ENCODE peak calls at places on chromosomes 3 and 15, in four cellular contexts. N, P, R and E are unnamed samples.

GRCh38 chr3:136078421-136079364 is 113.2 kb downstream of the PPP2R3A start:
- DNase-seq in N (no peak), P (no peak), R (peak; percentile 23), E (no peak)

GRCh38 chr15:90889313-90889730 is 5.0 kb downstream of the FES start:
- DNase-seq in N (no peak), P (no peak), R (no peak), E (no peak)

GRCh38 chr3:29203846-29204245 is 77.0 kb upstream of the RBMS3 start:
- DNase-seq in N (no peak), P (no peak), R (no peak), E (no peak)

GRCh38 chr15:64046347-64047153 is at the start of gene DAPK2:
- DNase-seq in N (peak; percentile 86), P (peak; percentile 68), R (peak; percentile 85), E (peak; percentile 9)

GRCh38 chr3:178777718-178778411 is 241.6 kb downstream of the KCNMB2 start:
- DNase-seq in N (no peak), P (no peak), R (no peak), E (peak; percentile 54)

GRCh38 chr3:104279617-104280016 is 1087.1 kb upstream of the ALCAM start:
- DNase-seq in N (no peak), P (no peak), R (no peak), E (peak; percentile 63)

GRCh38 chr15:51038258-51039042 is 56.3 kb downstream of the TNFAIP8L3 start:
- DNase-seq in N (no peak), P (no peak), R (no peak), E (no peak)

GRCh38 chr3:180036678-180037455 is at the start of gene PEX5L:
- DNase-seq in N (peak; percentile 91), P (peak; percentile 10), R (peak; percentile 91), E (peak; percentile 7)

GRCh38 chr3:139306078-139306477 is 37.7 kb upstream of the MRPS22 start:
- DNase-seq in N (no peak), P (no peak), R (no peak), E (no peak)

GRCh38 chr3:188594137-188594536 is 440.2 kb downstream of the LPP start:
- DNase-seq in N (no peak), P (no peak), R (peak; percentile 6), E (peak; percentile 58)

GRCh38 chr3:49671291-49672288 is 2.6 kb upstream of the APEH start:
- DNase-seq in N (peak; percentile 90), P (peak; percentile 53), R (peak; percentile 94), E (no peak)

GRCh38 chr15:38010390-38010789 is 76.0 kb downstream of the TMCO5A start:
- DNase-seq in N (no peak), P (no peak), R (peak; percentile 18), E (no peak)

GRCh38 chr15:33104276-33104675 is 90.2 kb downstream of the FMN1 start:
- DNase-seq in N (no peak), P (no peak), R (no peak), E (peak; percentile 42)

GRCh38 chr3:139664958-139665357 is 12.8 kb downstream of the NMNAT3 start:
- DNase-seq in N (no peak), P (no peak), R (no peak), E (no peak)

GRCh38 chr3:171699611-171700010 is 110.7 kb downstream of the PLD1 start:
- DNase-seq in N (no peak), P (no peak), R (no peak), E (no peak)

GRCh38 chr3:146581080-146581601 is 24.0 kb downstream of the PLSCR5 start:
- DNase-seq in N (no peak), P (no peak), R (no peak), E (no peak)

GRCh38 chr15:69988541-69989225 is 109.0 kb downstream of the TLE3 start:
- DNase-seq in N (no peak), P (no peak), R (peak; percentile 45), E (no peak)

GRCh38 chr3:57555316-57555715 is 758 bp upstream of the PDE12 start:
- DNase-seq in N (no peak), P (no peak), R (no peak), E (no peak)

GRCh38 chr15:69265347-69265955 is 33.3 kb upstream of the PAQR5 start:
- DNase-seq in N (no peak), P (no peak), R (peak; percentile 57), E (no peak)

GRCh38 chr3:191357909-191358308 is 27.6 kb upstream of the UTS2B start:
- DNase-seq in N (no peak), P (no peak), R (peak; percentile 34), E (no peak)

GRCh38 chr15:90667063-90667754 is 49.9 kb upstream of the BLM start:
- DNase-seq in N (no peak), P (no peak), R (no peak), E (no peak)

GRCh38 chr3:194959217-194959616 is 273.5 kb downstream of the FAM43A start:
- DNase-seq in N (no peak), P (no peak), R (no peak), E (no peak)

GRCh38 chr3:72657666-72658065 is 190.6 kb downstream of the SHQ1 start:
- DNase-seq in N (no peak), P (no peak), R (no peak), E (no peak)

GRCh38 chr3:127691494-127691893 is 18.7 kb downstream of the ABTB1 start:
- DNase-seq in N (no peak), P (no peak), R (no peak), E (no peak)

GRCh38 chr3:196120291-196120951 is 38.5 kb upstream of the TFRC start:
- DNase-seq in N (no peak), P (peak; percentile 29), R (no peak), E (no peak)

GRCh38 chr3:149936812-149937230 is 33.9 kb downstream of the PFN2 start:
- DNase-seq in N (peak; percentile 63), P (peak; percentile 30), R (peak; percentile 94), E (peak; percentile 7)

GRCh38 chr15:57333487-57333886 is 42.8 kb upstream of the CGNL1 start:
- DNase-seq in N (no peak), P (no peak), R (no peak), E (peak; percentile 28)

GRCh38 chr3:23762214-23763039 is 43.3 kb upstream of the UBE2E1 start:
- DNase-seq in N (no peak), P (no peak), R (no peak), E (no peak)

GRCh38 chr3:47950453-47950852 is 65.8 kb downstream of the MAP4 start:
- DNase-seq in N (no peak), P (no peak), R (no peak), E (no peak)

GRCh38 chr3:8512234-8512633 is 10.6 kb downstream of the LMCD1 start:
- DNase-seq in N (no peak), P (no peak), R (no peak), E (no peak)

GRCh38 chr3:52004158-52004787 is 8.6 kb upstream of the RPL29 start:
- DNase-seq in N (peak; percentile 76), P (peak; percentile 60), R (peak; percentile 81), E (no peak)

GRCh38 chr15:79049416-79049815 is 41.2 kb downstream of the RASGRF1 start:
- DNase-seq in N (no peak), P (no peak), R (no peak), E (no peak)

GRCh38 chr15:79045041-79045440 is 45.5 kb downstream of the RASGRF1 start:
- DNase-seq in N (no peak), P (no peak), R (no peak), E (no peak)

GRCh38 chr15:79050341-79050740 is 40.2 kb downstream of the RASGRF1 start:
- DNase-seq in N (no peak), P (no peak), R (no peak), E (no peak)

GRCh38 chr15:79046691-79047404 is 43.7 kb downstream of the RASGRF1 start:
- DNase-seq in N (no peak), P (no peak), R (no peak), E (no peak)

DNA sequence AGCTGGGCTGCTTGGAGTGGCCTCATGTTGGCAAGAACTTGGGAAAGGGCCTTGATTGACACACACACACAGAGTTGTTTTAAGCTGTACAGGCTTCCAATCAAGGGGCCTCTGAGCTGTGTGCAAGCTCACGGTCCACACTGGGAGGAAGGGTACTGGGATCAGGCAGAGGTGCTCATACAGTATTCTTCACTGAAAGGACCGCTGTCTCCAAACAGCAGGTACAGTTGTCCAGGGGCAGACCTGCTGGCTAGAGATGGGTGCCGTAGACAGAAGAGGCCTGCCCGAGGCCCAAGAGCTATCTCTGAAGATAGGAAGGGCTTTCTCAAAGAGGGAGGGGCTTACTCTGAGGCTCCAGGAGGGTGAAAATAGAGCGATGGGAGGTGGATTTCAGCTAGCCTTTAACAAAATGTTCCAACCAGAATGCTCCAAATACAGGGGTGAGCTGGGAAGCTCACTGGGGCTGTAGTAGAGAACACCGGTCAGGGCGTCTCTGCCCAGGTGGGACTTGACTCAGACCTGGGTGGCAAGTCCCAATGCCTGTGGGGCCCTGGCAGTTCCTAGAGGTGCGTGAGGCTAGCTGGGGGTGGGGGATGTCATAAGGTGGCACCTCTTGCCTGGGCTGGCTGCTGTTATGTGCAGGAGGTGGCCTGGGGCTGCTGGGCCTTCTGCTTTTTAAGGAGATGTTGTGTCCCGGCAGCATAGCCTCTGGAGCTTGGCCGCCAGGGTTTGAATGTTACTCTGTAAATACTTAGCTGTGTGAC is 42.7 kb downstream of the RASGRF1 start:
- DNase-seq in N (no peak), P (no peak), R (no peak), E (no peak)
- TF ChIP-seq CTCF in N (no peak), P (no peak), R (no peak), E (no peak)

GRCh38 chr3:10334461-10334860 is 13.5 kb upstream of the SEC13 start:
- DNase-seq in N (no peak), P (no peak), R (peak; percentile 60), E (no peak)

GRCh38 chr3:10332481-10333358 is 11.8 kb upstream of the SEC13 start:
- DNase-seq in N (no peak), P (no peak), R (no peak), E (no peak)

GRCh38 chr3:10334042-10334441 is 13.1 kb upstream of the SEC13 start:
- DNase-seq in N (no peak), P (no peak), R (no peak), E (no peak)

GRCh38 chr3:10335190-10335738 is 14.4 kb upstream of the SEC13 start:
- DNase-seq in N (no peak), P (no peak), R (no peak), E (no peak)

DNA sequence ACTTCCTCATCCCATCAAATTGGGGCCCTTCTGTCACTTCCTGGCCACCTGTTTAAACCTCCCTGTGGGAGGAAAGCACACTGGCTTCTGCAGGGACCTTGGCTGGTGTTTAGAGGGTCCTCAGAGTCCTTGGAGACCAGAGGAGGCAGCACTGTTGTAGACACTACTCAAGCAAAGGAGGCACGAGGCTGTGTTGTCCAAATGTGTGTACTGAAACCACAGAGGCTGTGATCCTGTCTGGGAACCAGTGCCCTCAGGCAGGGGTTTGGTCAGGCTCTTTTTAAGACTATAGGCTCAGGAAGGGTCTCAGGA is 12.4 kb upstream of the SEC13 start:
- DNase-seq in N (no peak), P (no peak), R (no peak), E (no peak)
- H3K27me3 ChIP-seq in N (no peaks in the 10 kb centered on the region), P (peaks cover 30% of the 10 kb centered on the region), R (no peaks in the 10 kb centered on the region), E (peaks cover 38% of the 10 kb centered on the region)

GRCh38 chr3:170038434-170039110 is 777 bp downstream of the GPR160 start:
- DNase-seq in N (peak; percentile 77), P (no peak), R (peak; percentile 87), E (no peak)
- TF ChIP-seq CTCF in N (peak; percentile 37), P (no peak), R (peak; percentile 42), E (peak; percentile 41)

DNA sequence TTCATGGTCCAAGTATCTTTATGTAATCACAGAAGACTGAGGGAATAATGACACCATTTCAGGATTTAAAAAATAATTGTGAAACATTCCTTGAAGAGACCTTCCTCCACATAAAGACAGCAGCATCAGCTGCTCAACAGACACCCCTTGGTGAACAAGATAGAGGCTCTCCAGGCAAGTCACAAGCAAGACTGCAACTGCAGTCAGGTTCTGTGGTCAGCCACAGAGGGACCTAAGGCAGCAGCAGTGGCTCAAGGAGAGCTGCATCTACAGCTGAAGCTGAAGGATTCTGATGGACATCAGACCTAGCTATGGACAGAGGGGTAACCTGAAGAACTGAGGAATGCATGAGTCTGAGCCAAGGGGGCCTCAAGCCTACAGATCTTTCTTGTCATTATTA is 97.1 kb upstream of the C3orf80 start:
- DNase-seq in N (no peak), P (no peak), R (no peak), E (no peak)
- H3K27me3 ChIP-seq in N (no peaks in the 10 kb centered on the region), P (peaks cover 3% of the 10 kb centered on the region), R (no peaks in the 10 kb centered on the region), E (no peaks in the 10 kb centered on the region)